ENCODE peak calls at places on chromosomes 4 and X, in four cellular contexts. A is K562, R is HepG2, Y is H1. C is an unnamed sample.

GRCh38 chr4:138734746-138735145 is 280.8 kb upstream of the NOCT start:
- DNase-seq in A (no peak), R (no peak), Y (no peak), C (no peak)

GRCh38 chrX:12814434-12814833 is 23.2 kb downstream of the PRPS2 start:
- DNase-seq in A (peak; percentile 32), R (peak; percentile 29), Y (peak; percentile 43), C (no peak)

GRCh38 chr4:16597829-16598228 is 300.6 kb downstream of the LDB2 start:
- DNase-seq in A (no peak), R (peak; percentile 4), Y (no peak), C (no peak)

GRCh38 chr4:43238556-43238955 is 346.0 kb downstream of the GRXCR1 start:
- DNase-seq in A (no peak), R (no peak), Y (no peak), C (no peak)

GRCh38 chr4:112128452-112128851 is 16.8 kb upstream of the FAM241A start:
- DNase-seq in A (no peak), R (no peak), Y (no peak), C (no peak)

GRCh38 chr4:17687237-17687857 is 72.9 kb downstream of the MED28 start:
- DNase-seq in A (no peak), R (no peak), Y (no peak), C (no peak)

GRCh38 chrX:72169008-72169728 is 12.4 kb upstream of the PIN4 start:
- DNase-seq in A (no peak), R (no peak), Y (no peak), C (no peak)

GRCh38 chrX:154123241-154124219 is 20.5 kb upstream of the OPN1LW start:
- DNase-seq in A (peak; percentile 71), R (peak; percentile 24), Y (no peak), C (no peak)

GRCh38 chr4:30754021-30754420 is 33.9 kb downstream of the PCDH7 start:
- DNase-seq in A (no peak), R (no peak), Y (no peak), C (peak; percentile 77)

DNA sequence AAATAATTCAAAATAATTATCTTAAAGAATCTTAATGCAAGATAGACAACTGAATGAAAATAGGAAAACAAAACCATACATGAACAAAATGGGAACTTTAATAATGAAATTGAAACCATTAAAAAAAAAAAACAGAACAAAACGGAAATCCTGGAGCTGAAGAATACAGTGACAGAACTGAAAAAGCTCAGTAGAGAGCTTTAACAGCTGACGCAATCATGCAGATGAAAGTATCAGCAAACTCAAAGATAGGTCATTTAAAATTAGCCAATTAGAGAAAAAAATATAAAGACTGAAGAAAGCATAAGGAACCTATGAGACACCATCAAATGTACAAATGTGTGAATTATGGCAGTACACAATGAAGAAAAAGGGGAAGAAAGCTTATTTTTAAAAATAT is 18.8 kb downstream of the SLC25A31 start:
- DNase-seq in A (no peak), R (no peak), Y (no peak), C (no peak)
- TF ChIP-seq FOSL1 in A (no peak), R (no peak), Y (no peak), C (no peak)

DNA sequence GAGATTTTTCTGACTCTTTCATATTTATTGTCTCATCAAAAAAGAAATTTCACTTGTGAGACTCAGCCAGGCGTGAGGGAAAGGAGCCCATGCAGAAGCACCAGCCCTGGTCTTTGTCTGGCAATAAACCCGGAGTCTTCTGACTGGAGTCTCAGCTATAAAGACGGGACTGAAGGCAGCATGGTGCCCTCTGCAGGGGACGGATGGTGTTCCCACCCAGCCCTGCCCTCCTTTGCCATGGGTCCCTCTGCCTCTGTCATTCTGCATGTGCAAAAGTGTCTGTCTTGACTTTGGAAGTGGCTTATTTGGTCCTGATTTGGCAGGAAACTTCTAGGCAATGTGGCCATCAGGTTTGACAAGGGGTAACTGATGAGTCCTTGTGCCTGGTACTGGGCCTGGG is 14.3 kb downstream of the ZNF185 start:
- DNase-seq in A (peak; percentile 38), R (no peak), Y (no peak), C (no peak)
- TF ChIP-seq FOSL1 in A (no peak), R (no peak), Y (no peak), C (no peak)

DNA sequence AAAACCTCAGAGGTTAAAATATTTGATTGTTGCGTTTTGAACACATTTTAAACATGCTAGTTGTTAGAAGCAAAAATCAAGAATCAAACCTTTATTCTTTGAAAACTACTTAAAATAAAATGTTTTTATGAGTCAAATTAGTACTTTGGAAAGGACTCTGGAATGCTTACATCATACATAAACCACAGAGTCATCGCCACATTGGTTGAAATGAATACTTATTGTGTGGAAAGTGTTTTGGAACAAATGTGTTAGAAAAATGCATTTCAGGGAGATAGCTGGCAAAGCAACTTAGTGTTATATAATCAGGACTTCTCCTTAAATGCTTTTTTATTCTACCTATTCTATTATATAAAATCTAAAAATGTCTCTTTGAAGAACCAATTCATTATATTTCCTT is 49.4 kb upstream of the CAMK2D start:
- DNase-seq in A (no peak), R (no peak), Y (no peak), C (no peak)
- TF ChIP-seq FOSL1 in A (no peak), R (no peak), Y (no peak), C (no peak)

GRCh38 chrX:46279214-46279924 is 265.9 kb downstream of the ZNF674 start:
- DNase-seq in A (no peak), R (no peak), Y (no peak), C (no peak)

GRCh38 chrX:46278591-46278990 is 266.6 kb downstream of the ZNF674 start:
- DNase-seq in A (no peak), R (no peak), Y (no peak), C (no peak)

GRCh38 chrX:46279925-46280313 is 265.3 kb downstream of the ZNF674 start:
- DNase-seq in A (no peak), R (no peak), Y (no peak), C (no peak)
- TF ChIP-seq FOSL1 in A (no peak), R (no peak), Y (no peak), C (no peak)

GRCh38 chr4:3612275-3612674 is 80.1 kb upstream of the LRPAP1 start:
- DNase-seq in A (no peak), R (no peak), Y (no peak), C (no peak)

GRCh38 chr4:3613980-3614730 is 81.9 kb upstream of the LRPAP1 start:
- DNase-seq in A (no peak), R (peak; percentile 30), Y (no peak), C (no peak)

GRCh38 chr4:3614731-3614980 is 82.4 kb upstream of the LRPAP1 start:
- DNase-seq in A (no peak), R (no peak), Y (no peak), C (no peak)

GRCh38 chr4:3611778-3612177 is 79.6 kb upstream of the LRPAP1 start:
- DNase-seq in A (no peak), R (no peak), Y (no peak), C (no peak)

DNA sequence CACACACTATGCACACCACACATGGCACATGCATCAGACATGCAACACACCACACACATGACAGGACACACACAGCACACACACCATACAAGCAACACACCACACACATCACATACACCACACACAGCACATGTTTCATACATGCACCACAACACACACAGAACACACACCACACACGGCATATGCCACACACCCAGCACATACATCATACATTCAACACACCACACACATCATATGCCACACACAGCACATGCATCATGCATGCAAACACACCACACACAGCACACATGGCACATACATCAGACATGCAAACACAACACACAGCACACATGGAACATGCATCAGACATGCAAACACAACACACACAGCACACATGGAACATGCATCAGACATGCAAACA is 80.7 kb upstream of the LRPAP1 start:
- DNase-seq in A (no peak), R (no peak), Y (no peak), C (no peak)
- TF ChIP-seq FOSL1 in A (no peak), R (no peak), Y (no peak), C (no peak)

DNA sequence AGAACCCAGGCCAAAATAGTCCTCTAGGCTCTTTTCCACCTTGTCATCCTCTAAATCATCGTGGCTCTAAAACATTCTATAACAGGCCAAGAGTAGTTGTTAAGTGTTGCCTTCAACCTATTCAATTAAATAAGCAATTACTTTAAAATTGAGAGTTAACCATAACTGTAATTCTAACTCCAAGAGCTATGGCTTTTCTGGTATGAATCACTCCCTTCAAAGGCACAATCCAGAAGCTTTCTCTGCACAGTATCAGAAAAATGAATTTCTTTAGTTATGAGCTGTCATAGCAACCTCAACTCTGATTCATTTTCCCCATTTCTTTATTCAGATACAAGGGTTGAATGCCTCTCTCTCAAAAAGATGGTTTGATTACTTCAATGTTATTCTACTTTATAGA is 21.7 kb downstream of the INPP4B start:
- DNase-seq in A (no peak), R (no peak), Y (no peak), C (no peak)
- TF ChIP-seq FOSL1 in A (no peak), R (no peak), Y (no peak), C (no peak)

GRCh38 chr4:185020293-185020808 is 2.1 kb downstream of the HELT start:
- DNase-seq in A (no peak), R (no peak), Y (peak; percentile 83), C (no peak)
- TF ChIP-seq FOSL1 in A (no peak), R (no peak), Y (no peak), C (no peak)

GRCh38 chrX:111743316-111743715 is 62.3 kb downstream of the ALG13 start:
- DNase-seq in A (no peak), R (no peak), Y (no peak), C (no peak)
- TF ChIP-seq FOSL1 in A (no peak), R (no peak), Y (no peak), C (no peak)

DNA sequence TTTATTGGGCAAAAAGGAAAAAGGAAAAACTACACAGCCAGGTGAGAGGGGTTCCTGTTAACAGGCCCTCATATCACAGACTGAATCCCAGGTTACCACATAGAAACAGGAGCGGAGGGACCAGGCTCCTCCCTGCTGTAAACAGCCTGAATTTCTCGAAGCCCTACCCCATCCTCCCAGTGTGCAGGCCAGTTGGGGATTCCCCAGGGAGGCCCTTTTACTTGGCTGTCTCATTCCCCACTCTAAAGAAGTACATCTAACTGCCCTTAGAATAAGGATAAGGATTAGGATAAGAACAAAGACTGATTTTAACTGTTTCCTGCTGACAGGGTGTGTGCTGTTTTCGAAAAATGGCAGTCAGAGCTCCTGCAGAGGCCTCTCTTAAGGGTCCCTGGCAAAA is 133.7 kb downstream of the PAPSS1 start:
- DNase-seq in A (no peak), R (no peak), Y (no peak), C (no peak)
- TF ChIP-seq FOSL1 in A (no peak), R (no peak), Y (no peak), C (no peak)

GRCh38 chr4:53132117-53132889 is 233.6 kb downstream of the SCFD2 start:
- DNase-seq in A (no peak), R (no peak), Y (no peak), C (no peak)
- TF ChIP-seq FOSL1 in A (no peak), R (no peak), Y (no peak), C (no peak)

C was measured in HCT116.